ENCODE peak calls at places on chromosomes 7 and 10, in six cellular contexts. Y is sigmoid colon; D is EH; L is stimulated activated CD4-positive, alpha-beta T cell treated with anti-CD3 and anti-CD28 coated beads, TNF-alpha, amount 100 ng/mL, for 1 hour; W is RCC 7860; V is NCI-H446. H is an unnamed sample.
A peak's percentile ranks its signal among the peaks of the same experiment; 100 is the strongest.

GRCh38 chr10:81027223-81027622 is 489.5 kb downstream of the SH2D4B start:
- DNase-seq in Y (no peak), V (no peak), W (no peak), L (no peak), D (no peak), H (no peak)

GRCh38 chr7:151568951-151569652 is 49.4 kb upstream of the RHEB start:
- DNase-seq in D (no peak), L (no peak), V (no peak), W (no peak), Y (no peak), H (no peak)

GRCh38 chr10:101272229-101272868 is 43.1 kb upstream of the LBX1 start:
- DNase-seq in L (peak; percentile 40), V (peak; percentile 73), Y (peak; percentile 70), D (peak; percentile 73), W (peak; percentile 40), H (peak; percentile 83)

GRCh38 chr7:94632338-94633024 is 23.5 kb downstream of the SGCE start:
- DNase-seq in D (peak; percentile 90), V (peak; percentile 40), Y (no peak), W (peak; percentile 69), L (no peak), H (peak; percentile 71)

GRCh38 chr10:91220954-91221696 is 662 bp downstream of the PCGF5 start:
- DNase-seq in L (no peak), V (no peak), W (no peak), D (peak; percentile 50), Y (peak; percentile 63), H (peak; percentile 53)

GRCh38 chr7:43454936-43455518 is 127.9 kb upstream of the STK17A start:
- DNase-seq in Y (no peak), L (no peak), D (peak; percentile 47), V (peak; percentile 17), W (peak; percentile 50), H (peak; percentile 72)

GRCh38 chr10:60414111-60414510 is 24.4 kb upstream of the ANK3 start:
- DNase-seq in D (peak; percentile 43), V (no peak), L (no peak), W (no peak), Y (no peak), H (no peak)

GRCh38 chr10:60289800-60290199 is 99.9 kb downstream of the ANK3 start:
- DNase-seq in V (no peak), L (no peak), D (no peak), W (no peak), Y (no peak), H (no peak)

GRCh38 chr10:14758994-14759664 is 15.6 kb downstream of the FAM107B start:
- DNase-seq in L (no peak), Y (no peak), D (no peak), W (no peak), V (no peak), H (no peak)

GRCh38 chr10:74187237-74187636 is 36.2 kb downstream of the ADK start:
- DNase-seq in V (no peak), L (no peak), W (no peak), Y (no peak), D (peak; percentile 6), H (no peak)

GRCh38 chr7:91164948-91165845 is 99.0 kb upstream of the FZD1 start:
- DNase-seq in V (no peak), W (peak; percentile 92), L (no peak), Y (no peak), D (peak; percentile 89), H (peak; percentile 93)

GRCh38 chr10:25261571-25261970 is 86.8 kb downstream of the GPR158 start:
- DNase-seq in D (no peak), L (no peak), V (no peak), W (no peak), Y (no peak), H (no peak)

H was measured in GM23248.